ENCODE peak calls at places on chromosomes 1 and 21, in six cellular contexts. X is A673, O is PC-3, Y is body of pancreas, K is tibial artery, R is Panc1. Q is an unnamed sample.

GRCh38 chr1:207923561-207923960 is 12.6 kb upstream of the CD34 start:
- DNase-seq in X (peak; percentile 8), O (no peak), Y (no peak), K (no peak), R (no peak), Q (no peak)

GRCh38 chr1:45026446-45026845 is 14.4 kb downstream of the UROD start:
- DNase-seq in X (no peak), O (no peak), Y (no peak), K (no peak), R (no peak), Q (no peak)

GRCh38 chr1:29498126-29499100 is 262.1 kb downstream of the PTPRU start:
- DNase-seq in X (no peak), O (peak; percentile 68), Y (no peak), K (no peak), R (no peak), Q (no peak)

GRCh38 chr1:201461783-201462441 is 7.1 kb downstream of the PHLDA3 start:
- DNase-seq in X (peak; percentile 58), O (peak; percentile 100), Y (peak; percentile 22), K (peak; percentile 96), R (peak; percentile 71), Q (no peak)

GRCh38 chr1:208230668-208231529 is 13.3 kb downstream of the PLXNA2 start:
- DNase-seq in X (no peak), O (no peak), Y (no peak), K (no peak), R (no peak), Q (no peak)

GRCh38 chr1:183604048-183604808 is 14.0 kb upstream of the NCF2 start:
- DNase-seq in X (peak; percentile 21), O (no peak), Y (no peak), K (no peak), R (no peak), Q (no peak)

GRCh38 chr1:216178266-216178665 is 245.0 kb downstream of the USH2A start:
- DNase-seq in X (no peak), O (no peak), Y (no peak), K (no peak), R (no peak), Q (no peak)

GRCh38 chr1:87399701-87400100 is 71.0 kb downstream of the LMO4 start:
- DNase-seq in X (no peak), O (peak; percentile 32), Y (no peak), K (no peak), R (no peak), Q (no peak)

GRCh38 chr1:178932966-178933603 is 62.2 kb upstream of the ANGPTL1 start:
- DNase-seq in X (no peak), O (no peak), Y (no peak), K (no peak), R (no peak), Q (no peak)

GRCh38 chr21:27201197-27201596 is 234.3 kb upstream of the ADAMTS5 start:
- DNase-seq in X (no peak), O (peak; percentile 5), Y (no peak), K (no peak), R (no peak), Q (no peak)

GRCh38 chr1:59730759-59731478 is 83.8 kb upstream of the HOOK1 start:
- DNase-seq in X (peak; percentile 59), O (peak; percentile 91), Y (peak; percentile 66), K (peak; percentile 89), R (peak; percentile 80), Q (no peak)

GRCh38 chr1:37808369-37809319 is 636 bp upstream of the YRDC start:
- DNase-seq in X (peak; percentile 71), O (peak; percentile 65), Y (peak; percentile 85), K (peak; percentile 48), R (no peak), Q (no peak)

GRCh38 chr1:201015551-201016091 is 7.9 kb downstream of the KIF21B start:
- DNase-seq in X (no peak), O (no peak), Y (no peak), K (no peak), R (no peak), Q (no peak)

GRCh38 chr1:208173749-208174148 is 70.4 kb downstream of the PLXNA2 start:
- DNase-seq in X (no peak), O (no peak), Y (no peak), K (no peak), R (no peak), Q (no peak)

GRCh38 chr1:118973536-118974160 is 14.5 kb downstream of the TBX15 start:
- DNase-seq in X (no peak), O (no peak), Y (no peak), K (peak; percentile 59), R (no peak), Q (no peak)

GRCh38 chr1:243748227-243748626 is 101.8 kb downstream of the AKT3 start:
- DNase-seq in X (no peak), O (no peak), Y (no peak), K (no peak), R (no peak), Q (no peak)

DNA sequence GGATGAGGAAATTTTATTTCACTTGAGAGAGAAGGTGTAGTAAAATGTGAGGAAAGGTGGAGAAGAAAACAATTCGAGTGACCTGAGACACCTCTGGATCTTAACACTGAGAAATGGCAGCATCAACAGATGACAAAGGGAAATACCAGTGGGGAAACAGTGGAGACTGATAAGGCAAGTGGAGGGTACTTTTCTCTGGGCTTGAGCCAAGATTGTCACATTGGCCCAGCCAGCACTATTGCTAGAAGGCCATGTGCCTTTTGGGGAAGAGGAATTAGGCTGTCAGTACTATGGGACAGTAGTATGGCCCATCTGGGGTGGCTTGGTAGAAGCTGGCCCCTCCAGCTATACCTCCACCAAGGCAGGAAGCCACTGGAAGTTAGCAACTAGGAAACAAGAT is 8.4 kb downstream of the SYPL2 start:
- DNase-seq in X (no peak), O (no peak), Y (no peak), K (no peak), R (no peak), Q (no peak)
- H3K4me1 ChIP-seq in X (no peaks in the 10 kb centered on the region), O (no peaks in the 10 kb centered on the region), Y (no peaks in the 10 kb centered on the region), K (no peaks in the 10 kb centered on the region), R (no peaks in the 10 kb centered on the region), Q (peaks cover 4% of the 10 kb centered on the region)

DNA sequence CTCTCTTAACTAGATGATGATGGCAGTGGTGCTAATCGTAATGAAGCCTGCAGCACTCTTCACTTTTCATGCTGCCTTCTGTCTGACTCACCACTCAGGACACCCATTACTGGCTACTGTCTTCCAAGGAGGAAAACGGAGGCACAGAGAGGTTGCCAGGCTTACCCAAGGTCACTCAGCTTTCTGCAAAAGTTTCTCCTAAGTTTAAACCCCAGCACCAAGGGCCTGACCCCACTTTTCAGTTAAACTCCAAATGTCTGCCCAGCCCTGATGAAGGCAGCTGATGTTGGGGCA is 78.1 kb upstream of the RUNX3 start:
- DNase-seq in X (no peak), O (no peak), Y (no peak), K (no peak), R (no peak), Q (no peak)
- H3K27me3 ChIP-seq in X (no peaks in the 10 kb centered on the region), O (peaks cover 27% of the 10 kb centered on the region), Y (no peaks in the 10 kb centered on the region), K (peaks cover 41% of the 10 kb centered on the region), R (no peaks in the 10 kb centered on the region), Q (no peaks in the 10 kb centered on the region)

GRCh38 chr1:10064416-10065343 is 31.9 kb downstream of the UBE4B start:
- DNase-seq in X (no peak), O (no peak), Y (no peak), K (no peak), R (no peak), Q (no peak)
- H3K4me3 ChIP-seq in X (no peak overlapping the region), O (no peak overlapping the region), Y (no peak overlapping the region), K (no peak overlapping the region), R (no peak overlapping the region), Q (no peak overlapping the region)

GRCh38 chr1:9240914-9241820 is 6.6 kb downstream of the H6PD start:
- DNase-seq in X (no peak), O (no peak), Y (no peak), K (no peak), R (no peak), Q (no peak)
- H3K4me1 ChIP-seq in X (no peaks in the 10 kb centered on the region), O (no peaks in the 10 kb centered on the region), Y (peaks cover 99% of the 10 kb centered on the region), K (peaks cover 90% of the 10 kb centered on the region), R (peaks cover 2% of the 10 kb centered on the region), Q (peaks cover 3% of the 10 kb centered on the region)

GRCh38 chr21:41770901-41771624 is 4.2 kb upstream of the RIPK4 start:
- DNase-seq in X (no peak), O (no peak), Y (no peak), K (no peak), R (no peak), Q (no peak)

GRCh38 chr21:41769521-41769920 is 2.7 kb upstream of the RIPK4 start:
- DNase-seq in X (no peak), O (no peak), Y (no peak), K (no peak), R (no peak), Q (no peak)

GRCh38 chr21:41769933-41770332 is 3.1 kb upstream of the RIPK4 start:
- DNase-seq in X (no peak), O (no peak), Y (no peak), K (no peak), R (no peak), Q (no peak)

GRCh38 chr21:41772351-41773080 is 5.7 kb upstream of the RIPK4 start:
- DNase-seq in X (no peak), O (no peak), Y (no peak), K (no peak), R (no peak), Q (no peak)

GRCh38 chr21:41771625-41771945 is 4.7 kb upstream of the RIPK4 start:
- DNase-seq in X (no peak), O (no peak), Y (no peak), K (no peak), R (no peak), Q (no peak)
- H3K27me3 ChIP-seq in X (peaks cover 3% of the 10 kb centered on the region), O (no peaks in the 10 kb centered on the region), Y (no peaks in the 10 kb centered on the region), K (peaks cover 9% of the 10 kb centered on the region), R (no peaks in the 10 kb centered on the region), Q (peaks cover 28% of the 10 kb centered on the region)

Q was measured in iPS DF 6.9.